ENCODE peak calls at places on chromosome 15, in six cellular contexts. G is neural progenitor cell, E is fibroblast of lung, L is IMR-90, Q is astrocyte of the spinal cord, N is right lobe of liver. X is an unnamed sample.

GRCh38 chr15:39801641-39802309 is 19.1 kb upstream of the FSIP1 start:
- DNase-seq in G (peak; percentile 45), E (no peak), L (no peak), Q (no peak), N (peak; percentile 40), X (peak; percentile 56)

GRCh38 chr15:48176097-48176496 is 2.0 kb downstream of the MYEF2 start:
- DNase-seq in G (no peak), E (peak; percentile 46), L (peak; percentile 38), Q (peak; percentile 17), N (no peak), X (no peak)

GRCh38 chr15:47194718-47195117 is 522.6 kb upstream of the SEMA6D start:
- DNase-seq in G (peak; percentile 41), E (peak; percentile 18), L (peak; percentile 66), Q (peak; percentile 54), N (no peak), X (peak; percentile 68)

GRCh38 chr15:101118116-101118515 is 133.7 kb downstream of the CHSY1 start:
- DNase-seq in G (no peak), E (no peak), L (no peak), Q (no peak), N (no peak), X (no peak)

GRCh38 chr15:92074646-92075045 is 221.1 kb downstream of the SLCO3A1 start:
- DNase-seq in G (no peak), E (peak; percentile 58), L (peak; percentile 44), Q (peak; percentile 77), N (peak; percentile 58), X (peak; percentile 87)

GRCh38 chr15:42494998-42495360 is 455 bp upstream of the SNAP23 start:
- DNase-seq in G (peak; percentile 11), E (peak; percentile 77), L (peak; percentile 77), Q (no peak), N (peak; percentile 50), X (peak; percentile 67)

GRCh38 chr15:31471731-31472430 is 145.2 kb downstream of the KLF13 start:
- DNase-seq in G (no peak), E (peak; percentile 97), L (peak; percentile 96), Q (peak; percentile 90), N (no peak), X (peak; percentile 64)

GRCh38 chr15:72271895-72272212 is 500 bp downstream of the PARP6 start:
- DNase-seq in G (peak; percentile 57), E (peak; percentile 18), L (peak; percentile 12), Q (peak; percentile 13), N (no peak), X (peak; percentile 24)

GRCh38 chr15:61702224-61703120 is 357.8 kb downstream of the VPS13C start:
- DNase-seq in G (peak; percentile 9), E (no peak), L (no peak), Q (no peak), N (no peak), X (peak; percentile 23)

GRCh38 chr15:50229336-50229735 is 36.2 kb downstream of the HDC start:
- DNase-seq in G (no peak), E (no peak), L (no peak), Q (peak; percentile 15), N (no peak), X (no peak)

GRCh38 chr15:75884041-75884440 is 19.6 kb upstream of the FBXO22 start:
- DNase-seq in G (no peak), E (peak; percentile 65), L (peak; percentile 67), Q (peak; percentile 53), N (no peak), X (no peak)

GRCh38 chr15:98859149-98859548 is 148.4 kb downstream of the PGPEP1L start:
- DNase-seq in G (no peak), E (no peak), L (no peak), Q (no peak), N (no peak), X (no peak)

GRCh38 chr15:39133201-39133600 is 447.7 kb upstream of the THBS1 start:
- DNase-seq in G (no peak), E (peak; percentile 86), L (peak; percentile 91), Q (peak; percentile 73), N (no peak), X (peak; percentile 76)

GRCh38 chr15:39232512-39232911 is 348.4 kb upstream of the THBS1 start:
- DNase-seq in G (no peak), E (peak; percentile 90), L (peak; percentile 95), Q (peak; percentile 83), N (no peak), X (peak; percentile 79)

GRCh38 chr15:56124391-56124790 is 119.3 kb downstream of the RFX7 start:
- DNase-seq in G (no peak), E (peak; percentile 19), L (peak; percentile 36), Q (peak; percentile 12), N (no peak), X (no peak)

DNA sequence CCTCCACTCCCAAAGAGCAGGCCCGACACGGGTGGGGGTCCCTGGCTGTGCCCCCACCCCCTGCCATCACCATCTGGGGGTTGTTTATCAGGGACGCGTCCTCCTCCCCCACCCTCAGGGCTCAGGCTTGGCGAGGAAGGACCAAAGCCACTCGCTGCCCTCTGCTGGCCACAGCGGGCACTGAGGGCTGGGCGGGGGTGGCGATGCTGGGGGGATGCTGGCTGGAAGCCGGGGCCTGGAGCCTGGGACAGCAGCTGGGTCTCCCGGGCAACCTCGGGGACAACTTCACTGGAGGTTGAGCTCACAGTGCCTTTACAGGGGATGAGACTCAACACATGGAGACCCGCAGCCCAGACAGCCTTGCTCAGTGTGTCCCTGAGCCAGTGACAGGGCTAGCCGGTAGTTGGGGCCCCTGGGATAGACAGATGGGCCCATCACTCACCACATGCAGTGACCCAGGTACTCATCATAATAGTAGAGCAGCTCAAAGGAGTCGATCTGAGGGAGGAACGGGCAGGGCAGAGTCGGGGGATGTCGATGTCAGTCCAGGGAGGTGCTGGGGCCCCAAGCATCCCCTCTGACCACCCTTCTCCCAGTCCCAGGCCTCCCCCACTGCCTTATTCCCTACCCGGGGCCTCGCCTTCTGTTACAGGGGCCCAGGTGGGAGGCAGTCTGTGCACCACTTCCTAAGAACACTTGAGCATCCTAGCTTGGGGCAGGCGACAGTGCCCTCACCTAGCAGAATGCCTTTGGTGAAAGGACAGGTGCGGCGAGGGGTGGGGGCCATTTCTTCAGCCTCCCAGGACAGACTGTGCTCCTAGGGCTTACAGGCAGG is 5.9 kb upstream of the CALML4 start:
- DNase-seq in G (peak; percentile 82), E (peak; percentile 20), L (peak; percentile 42), Q (peak; percentile 46), N (peak; percentile 57), X (peak; percentile 39)
- H3K4me3 ChIP-seq in G (no peak overlapping the region), E (no peak overlapping the region), L (no peak overlapping the region), Q (no peak overlapping the region), N (no peak overlapping the region), X (no peak overlapping the region)

GRCh38 chr15:63504247-63504978 is at the start of gene USP3:
- DNase-seq in G (peak; percentile 97), E (peak; percentile 95), L (peak; percentile 94), Q (peak; percentile 97), N (peak; percentile 95), X (peak; percentile 97)

GRCh38 chr15:63503739-63504246 is 600 bp upstream of the USP3 start:
- DNase-seq in G (no peak), E (peak; percentile 89), L (peak; percentile 93), Q (peak; percentile 75), N (peak; percentile 85), X (peak; percentile 94)

GRCh38 chr15:63505842-63506222 is 1.4 kb downstream of the USP3 start:
- DNase-seq in G (no peak), E (peak; percentile 62), L (no peak), Q (no peak), N (no peak), X (no peak)

GRCh38 chr15:63506537-63507035 is 2.2 kb downstream of the USP3 start:
- DNase-seq in G (no peak), E (peak; percentile 38), L (no peak), Q (no peak), N (no peak), X (peak; percentile 74)

DNA sequence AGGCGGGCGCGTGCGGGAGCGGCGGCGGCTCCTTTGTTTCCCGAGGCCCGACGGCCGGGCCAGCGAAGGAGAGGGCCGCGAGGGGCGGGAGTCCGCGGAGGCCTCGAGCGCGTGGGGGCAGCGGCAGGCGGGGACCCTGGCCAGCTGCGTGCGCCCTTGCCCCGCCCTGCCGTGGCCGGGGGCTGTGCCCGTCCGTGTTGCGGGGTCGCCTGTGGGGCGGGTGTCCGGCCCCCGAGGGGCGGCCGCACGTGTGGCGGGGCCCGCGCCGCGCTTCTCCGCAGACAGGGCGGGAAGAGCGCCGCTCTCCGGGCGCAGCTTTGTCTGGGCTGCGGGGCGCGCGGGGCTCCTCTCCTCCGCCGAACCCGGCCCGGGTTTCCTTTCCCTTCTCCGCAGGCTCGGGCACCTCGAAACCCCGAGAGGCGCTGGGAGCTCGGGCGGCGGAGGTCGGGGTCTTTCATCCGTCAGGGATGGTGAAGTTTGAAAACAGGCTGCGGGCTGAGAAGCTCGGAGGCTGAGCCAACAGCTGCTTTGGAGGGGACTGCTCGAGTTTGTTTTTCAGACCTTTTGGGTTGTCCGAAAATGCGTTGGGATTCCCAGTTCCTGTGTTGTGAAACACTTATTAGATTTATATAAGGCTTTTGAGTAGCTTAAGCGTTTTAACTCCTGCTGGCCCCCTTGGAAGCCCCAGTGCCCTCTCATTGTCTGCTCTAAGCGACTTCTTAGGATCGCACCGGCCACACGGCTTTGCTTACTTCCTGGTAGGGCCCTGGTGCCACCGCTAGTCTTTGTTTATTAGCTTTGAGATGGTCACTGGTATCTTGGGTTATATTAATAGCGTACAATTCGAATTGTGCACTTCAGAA is 817 bp downstream of the USP3 start:
- DNase-seq in G (peak; percentile 79), E (peak; percentile 61), L (peak; percentile 51), Q (peak; percentile 58), N (peak; percentile 73), X (peak; percentile 61)
- TF ChIP-seq CTCF in G (peak; percentile 18), E (peak; percentile 23), L (peak; percentile 13), Q (peak; percentile 23), N (peak; percentile 26), X (peak; percentile 32)

GRCh38 chr15:29568840-29569532 is 253.3 kb downstream of the TJP1 start:
- DNase-seq in G (peak; percentile 60), E (peak; percentile 6), L (no peak), Q (no peak), N (no peak), X (peak; percentile 68)
- H3K4me3 ChIP-seq in G (peak overlapping the region; percentile 75), E (no peak overlapping the region), L (no peak overlapping the region), Q (no peak overlapping the region), N (no peak overlapping the region), X (no peak overlapping the region)

GRCh38 chr15:57611938-57612337 is 20.2 kb downstream of the MYZAP start:
- DNase-seq in G (peak; percentile 19), E (no peak), L (no peak), Q (peak; percentile 20), N (peak; percentile 47), X (peak; percentile 97)
- TF ChIP-seq CTCF in G (peak; percentile 10), E (peak; percentile 40), L (no peak), Q (peak; percentile 29), N (peak; percentile 44), X (peak; percentile 85)

DNA sequence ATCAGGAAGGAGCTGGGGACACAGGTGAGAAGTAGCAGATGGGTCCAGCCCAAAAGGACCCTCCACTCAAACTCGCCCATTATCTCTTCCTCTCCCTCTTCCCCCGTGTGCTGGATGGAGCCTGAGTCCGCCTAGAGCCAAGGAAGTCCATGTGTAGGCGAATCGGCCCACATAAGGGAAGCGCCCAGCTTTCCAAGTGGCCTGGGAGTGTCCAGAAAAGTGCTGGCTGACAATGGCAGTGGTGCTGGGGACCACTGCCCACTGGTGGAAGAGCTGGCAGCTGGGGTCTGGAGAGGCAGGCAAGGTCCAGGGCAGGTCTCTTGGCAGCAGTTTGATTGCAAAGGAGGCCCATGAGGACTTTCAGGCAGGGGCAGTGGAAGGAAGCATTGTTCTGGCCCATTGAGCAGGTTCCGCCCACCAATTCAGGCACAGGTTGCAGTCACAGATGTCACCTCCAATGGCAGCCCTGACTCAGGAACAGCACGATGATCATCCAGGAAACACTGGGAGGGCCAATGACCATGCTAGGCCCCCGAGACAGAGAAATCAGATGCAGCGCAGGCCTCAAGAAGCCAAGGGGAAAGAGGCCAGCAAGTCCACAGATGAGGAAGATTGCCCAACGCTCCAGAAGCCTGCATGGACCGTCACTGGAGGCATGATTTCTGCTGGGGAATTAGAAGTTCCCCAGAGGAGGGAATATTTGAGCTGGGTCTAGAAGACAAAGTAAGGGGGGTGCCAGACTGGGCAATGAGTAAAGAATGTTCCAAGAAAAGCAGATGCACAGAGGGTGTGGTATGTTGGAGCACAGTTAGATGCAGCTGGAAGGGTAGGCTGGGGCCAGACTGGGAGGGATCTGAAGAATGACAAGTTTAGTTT is 3.0 kb downstream of the MFGE8 start:
- DNase-seq in G (no peak), E (no peak), L (no peak), Q (no peak), N (no peak), X (no peak)
- H3K4me3 ChIP-seq in G (no peak overlapping the region), E (no peak overlapping the region), L (no peak overlapping the region), Q (no peak overlapping the region), N (no peak overlapping the region), X (no peak overlapping the region)